ENCODE peak calls at places on chromosome 20, in seven cellular contexts. One of them, this sample, is unnamed.

GRCh38 chr20:47792021-47792618 is 6.8 kb upstream of the SULF2 start:
- DNase-seq in aorta: peak; percentile 84
- DNase-seq in mesenchymal stem cell: peak; percentile 98
- DNase-seq in astrocyte of the spinal cord: peak; percentile 89
- DNase-seq in brain microvascular endothelial cell: peak; percentile 88
- DNase-seq in PC-3: peak; percentile 98
- DNase-seq in heart right ventricle: peak; percentile 85
- DNase-seq in this sample: peak; percentile 98

GRCh38 chr20:61439251-61439650 is 187.2 kb downstream of the CDH4 start:
- DNase-seq in aorta: no peak
- DNase-seq in mesenchymal stem cell: no peak
- DNase-seq in astrocyte of the spinal cord: no peak
- DNase-seq in brain microvascular endothelial cell: no peak
- DNase-seq in PC-3: no peak
- DNase-seq in heart right ventricle: no peak
- DNase-seq in this sample: no peak

GRCh38 chr20:45964024-45964423 is 8.0 kb downstream of the ZNF335 start:
- DNase-seq in aorta: peak; percentile 50
- DNase-seq in mesenchymal stem cell: no peak
- DNase-seq in astrocyte of the spinal cord: no peak
- DNase-seq in brain microvascular endothelial cell: no peak
- DNase-seq in PC-3: no peak
- DNase-seq in heart right ventricle: no peak
- DNase-seq in this sample: no peak

GRCh38 chr20:58007947-58008346 is 220.5 kb downstream of the ANKRD60 start:
- DNase-seq in aorta: peak; percentile 30
- DNase-seq in mesenchymal stem cell: no peak
- DNase-seq in astrocyte of the spinal cord: no peak
- DNase-seq in brain microvascular endothelial cell: no peak
- DNase-seq in PC-3: no peak
- DNase-seq in heart right ventricle: no peak
- DNase-seq in this sample: no peak

GRCh38 chr20:9306521-9306920 is 207.9 kb upstream of the LAMP5 start:
- DNase-seq in aorta: no peak
- DNase-seq in mesenchymal stem cell: peak; percentile 90
- DNase-seq in astrocyte of the spinal cord: peak; percentile 66
- DNase-seq in brain microvascular endothelial cell: peak; percentile 40
- DNase-seq in PC-3: peak; percentile 90
- DNase-seq in heart right ventricle: no peak
- DNase-seq in this sample: peak; percentile 94

GRCh38 chr20:47396762-47397476 is 40.4 kb upstream of the ZMYND8 start:
- DNase-seq in aorta: no peak
- DNase-seq in mesenchymal stem cell: peak; percentile 38
- DNase-seq in astrocyte of the spinal cord: no peak
- DNase-seq in brain microvascular endothelial cell: peak; percentile 17
- DNase-seq in PC-3: no peak
- DNase-seq in heart right ventricle: no peak
- DNase-seq in this sample: no peak

GRCh38 chr20:53865905-53866786 is 204.2 kb downstream of the BCAS1 start:
- DNase-seq in aorta: no peak
- DNase-seq in mesenchymal stem cell: peak; percentile 90
- DNase-seq in astrocyte of the spinal cord: peak; percentile 65
- DNase-seq in brain microvascular endothelial cell: peak; percentile 46
- DNase-seq in PC-3: peak; percentile 99
- DNase-seq in heart right ventricle: peak; percentile 32
- DNase-seq in this sample: peak; percentile 69

GRCh38 chr20:36305602-36306556 is at the start of gene DLGAP4:
- DNase-seq in aorta: no peak
- DNase-seq in mesenchymal stem cell: no peak
- DNase-seq in astrocyte of the spinal cord: no peak
- DNase-seq in brain microvascular endothelial cell: no peak
- DNase-seq in PC-3: no peak
- DNase-seq in heart right ventricle: no peak
- DNase-seq in this sample: no peak

DNA sequence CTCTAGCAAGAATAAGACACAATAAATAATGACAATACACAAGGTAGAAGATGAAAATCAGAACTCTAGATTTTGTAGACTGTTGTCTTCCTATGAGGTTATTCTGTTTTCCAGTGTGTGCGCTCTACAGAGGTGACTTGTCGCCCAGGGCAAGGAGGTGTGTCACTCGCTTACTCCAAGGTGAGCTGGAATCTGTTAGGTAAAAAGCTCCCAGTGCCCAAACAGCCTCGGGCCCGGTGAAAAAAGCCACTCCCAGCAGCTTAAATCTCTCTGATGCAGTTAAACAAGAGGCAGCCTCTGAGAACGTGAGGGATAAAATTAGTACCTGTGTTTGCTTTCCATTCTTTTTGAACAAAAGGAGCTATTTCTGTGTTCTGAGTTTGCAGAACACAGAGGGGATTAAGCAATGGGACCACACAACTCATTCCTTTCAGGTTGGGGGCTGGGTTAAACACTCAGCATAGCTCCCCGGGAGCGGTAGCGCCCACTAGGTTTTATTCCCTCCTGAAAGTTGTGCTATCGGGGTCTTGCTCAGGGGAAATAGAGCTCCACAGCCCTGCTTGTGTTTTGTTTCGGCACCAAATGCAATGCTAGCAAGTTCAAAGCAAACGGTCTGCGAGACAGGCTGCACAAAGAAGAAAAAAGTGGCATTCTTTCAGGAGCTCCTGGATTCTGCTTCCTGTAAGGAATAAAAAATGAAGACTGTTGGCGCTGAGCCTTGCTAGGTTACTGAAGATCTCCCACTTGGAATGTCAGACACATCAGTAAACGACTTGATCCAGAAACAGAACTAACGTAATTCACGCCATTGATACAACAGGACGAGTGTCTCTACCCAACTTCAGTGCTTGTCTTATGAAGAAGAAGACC is 181.1 kb downstream of the FOXA2 start:
- DNase-seq in aorta: no peak
- DNase-seq in mesenchymal stem cell: peak; percentile 0
- DNase-seq in astrocyte of the spinal cord: peak; percentile 9
- DNase-seq in brain microvascular endothelial cell: no peak
- DNase-seq in PC-3: peak; percentile 84
- DNase-seq in heart right ventricle: no peak
- DNase-seq in this sample: no peak
- H3K4me3 ChIP-seq in aorta: peak overlapping the region; percentile 68
- H3K4me3 ChIP-seq in mesenchymal stem cell: no peak overlapping the region
- H3K4me3 ChIP-seq in astrocyte of the spinal cord: peak overlapping the region; percentile 26
- H3K4me3 ChIP-seq in brain microvascular endothelial cell: no peak overlapping the region
- H3K4me3 ChIP-seq in PC-3: peak overlapping the region; percentile 68
- H3K4me3 ChIP-seq in heart right ventricle: peak overlapping the region; percentile 47
- H3K4me3 ChIP-seq in this sample: no peak overlapping the region

GRCh38 chr20:44051661-44052000 is 135.4 kb downstream of the JPH2 start:
- DNase-seq in aorta: peak; percentile 49
- DNase-seq in mesenchymal stem cell: no peak
- DNase-seq in astrocyte of the spinal cord: no peak
- DNase-seq in brain microvascular endothelial cell: no peak
- DNase-seq in PC-3: no peak
- DNase-seq in heart right ventricle: no peak
- DNase-seq in this sample: no peak

GRCh38 chr20:44052166-44052565 is 134.8 kb downstream of the JPH2 start:
- DNase-seq in aorta: no peak
- DNase-seq in mesenchymal stem cell: no peak
- DNase-seq in astrocyte of the spinal cord: no peak
- DNase-seq in brain microvascular endothelial cell: no peak
- DNase-seq in PC-3: no peak
- DNase-seq in heart right ventricle: no peak
- DNase-seq in this sample: no peak

GRCh38 chr20:44050327-44050726 is 135.7 kb downstream of the TOX2 start:
- DNase-seq in aorta: no peak
- DNase-seq in mesenchymal stem cell: no peak
- DNase-seq in astrocyte of the spinal cord: no peak
- DNase-seq in brain microvascular endothelial cell: no peak
- DNase-seq in PC-3: no peak
- DNase-seq in heart right ventricle: no peak
- DNase-seq in this sample: no peak

GRCh38 chr20:44053046-44053445 is 133.9 kb downstream of the JPH2 start:
- DNase-seq in aorta: no peak
- DNase-seq in mesenchymal stem cell: no peak
- DNase-seq in astrocyte of the spinal cord: no peak
- DNase-seq in brain microvascular endothelial cell: no peak
- DNase-seq in PC-3: no peak
- DNase-seq in heart right ventricle: no peak
- DNase-seq in this sample: no peak

DNA sequence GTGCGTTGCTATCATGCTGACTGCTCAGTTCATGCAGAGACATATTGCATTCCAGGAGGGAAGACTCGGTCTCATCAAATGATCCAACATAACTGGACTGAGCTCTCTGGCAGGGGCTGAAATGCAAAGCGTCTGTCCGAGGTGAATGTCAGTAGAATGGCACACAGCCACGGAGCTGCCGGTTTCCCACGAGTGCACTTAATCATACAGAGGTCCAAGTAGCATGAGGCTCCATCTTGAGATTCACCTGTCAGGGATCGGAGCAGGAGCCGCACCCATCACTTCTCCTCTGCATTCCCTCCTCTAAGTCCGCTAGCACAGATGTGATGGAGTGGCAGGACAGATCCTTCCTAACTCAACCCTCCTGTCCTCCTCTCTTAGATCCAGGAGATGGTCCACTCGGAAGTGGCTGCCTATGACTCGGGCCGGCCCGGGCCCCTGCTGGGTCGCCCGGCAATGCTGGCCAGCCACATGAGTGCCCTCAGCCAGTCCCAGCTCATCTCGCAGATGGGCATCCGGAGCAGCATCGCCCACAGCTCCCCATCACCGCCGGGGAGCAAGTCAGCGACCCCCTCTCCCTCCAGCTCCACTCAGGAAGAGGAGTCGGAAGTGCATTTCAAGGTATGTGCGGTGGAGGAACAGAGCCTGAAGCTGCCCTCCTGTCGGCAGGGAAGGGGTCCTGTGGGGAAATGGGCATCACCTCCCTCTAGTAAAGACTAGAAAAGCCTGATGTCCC is 135.9 kb downstream of the JPH2 start:
- DNase-seq in aorta: peak; percentile 55
- DNase-seq in mesenchymal stem cell: no peak
- DNase-seq in astrocyte of the spinal cord: no peak
- DNase-seq in brain microvascular endothelial cell: no peak
- DNase-seq in PC-3: no peak
- DNase-seq in heart right ventricle: no peak
- DNase-seq in this sample: no peak
- H3K4me3 ChIP-seq in aorta: no peak overlapping the region
- H3K4me3 ChIP-seq in mesenchymal stem cell: no peak overlapping the region
- H3K4me3 ChIP-seq in astrocyte of the spinal cord: no peak overlapping the region
- H3K4me3 ChIP-seq in brain microvascular endothelial cell: no peak overlapping the region
- H3K4me3 ChIP-seq in PC-3: no peak overlapping the region
- H3K4me3 ChIP-seq in heart right ventricle: no peak overlapping the region
- H3K4me3 ChIP-seq in this sample: no peak overlapping the region

DNA sequence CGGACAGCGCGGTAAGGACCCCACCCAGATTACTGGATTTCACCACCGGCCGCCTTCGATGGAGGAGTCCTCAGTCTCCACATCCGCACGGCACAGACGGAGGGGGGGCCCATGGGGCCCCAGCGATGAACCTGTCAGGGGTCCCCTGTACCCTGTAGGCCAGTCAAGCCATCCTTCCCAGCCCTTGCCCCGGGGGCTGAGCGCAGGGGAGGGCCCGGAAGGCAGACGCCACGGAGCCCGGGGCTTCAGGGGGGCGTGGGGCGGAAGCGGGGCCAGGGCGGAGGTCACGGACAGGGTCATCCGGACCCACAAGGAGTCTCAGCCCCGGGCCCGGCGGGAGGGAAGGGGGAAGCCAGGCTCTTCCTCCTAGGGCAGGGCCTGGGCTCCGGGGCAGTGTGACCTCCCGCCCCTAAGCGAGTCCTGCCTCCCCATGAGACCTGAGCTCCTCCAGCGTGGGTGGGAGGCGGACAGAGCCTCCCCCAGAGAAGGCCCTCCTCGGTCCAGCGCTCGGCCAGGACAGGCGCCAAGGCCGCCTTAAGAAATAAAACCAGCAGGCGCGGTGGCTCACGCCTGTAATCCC is 22.8 kb downstream of the ZBTB46 start:
- DNase-seq in aorta: no peak
- DNase-seq in mesenchymal stem cell: no peak
- DNase-seq in astrocyte of the spinal cord: no peak
- DNase-seq in brain microvascular endothelial cell: no peak
- DNase-seq in PC-3: no peak
- DNase-seq in heart right ventricle: no peak
- DNase-seq in this sample: no peak
- H3K4me3 ChIP-seq in aorta: no peak overlapping the region
- H3K4me3 ChIP-seq in mesenchymal stem cell: no peak overlapping the region
- H3K4me3 ChIP-seq in astrocyte of the spinal cord: no peak overlapping the region
- H3K4me3 ChIP-seq in brain microvascular endothelial cell: no peak overlapping the region
- H3K4me3 ChIP-seq in PC-3: no peak overlapping the region
- H3K4me3 ChIP-seq in heart right ventricle: no peak overlapping the region
- H3K4me3 ChIP-seq in this sample: no peak overlapping the region

GRCh38 chr20:329851-330232 is 4.5 kb downstream of the SOX12 start:
- DNase-seq in aorta: peak; percentile 50
- DNase-seq in mesenchymal stem cell: no peak
- DNase-seq in astrocyte of the spinal cord: no peak
- DNase-seq in brain microvascular endothelial cell: no peak
- DNase-seq in PC-3: no peak
- DNase-seq in heart right ventricle: no peak
- DNase-seq in this sample: no peak

GRCh38 chr20:329325-329695 is 4.0 kb downstream of the SOX12 start:
- DNase-seq in aorta: peak; percentile 57
- DNase-seq in mesenchymal stem cell: no peak
- DNase-seq in astrocyte of the spinal cord: no peak
- DNase-seq in brain microvascular endothelial cell: no peak
- DNase-seq in PC-3: no peak
- DNase-seq in heart right ventricle: no peak
- DNase-seq in this sample: no peak

GRCh38 chr20:327041-327945 is 1.9 kb downstream of the SOX12 start:
- DNase-seq in aorta: peak; percentile 92
- DNase-seq in mesenchymal stem cell: peak; percentile 94
- DNase-seq in astrocyte of the spinal cord: peak; percentile 93
- DNase-seq in brain microvascular endothelial cell: peak; percentile 74
- DNase-seq in PC-3: peak; percentile 94
- DNase-seq in heart right ventricle: peak; percentile 88
- DNase-seq in this sample: peak; percentile 90

GRCh38 chr20:327946-328563 is 2.7 kb downstream of the SOX12 start:
- DNase-seq in aorta: peak; percentile 51
- DNase-seq in mesenchymal stem cell: no peak
- DNase-seq in astrocyte of the spinal cord: no peak
- DNase-seq in brain microvascular endothelial cell: no peak
- DNase-seq in PC-3: no peak
- DNase-seq in heart right ventricle: no peak
- DNase-seq in this sample: peak; percentile 35

DNA sequence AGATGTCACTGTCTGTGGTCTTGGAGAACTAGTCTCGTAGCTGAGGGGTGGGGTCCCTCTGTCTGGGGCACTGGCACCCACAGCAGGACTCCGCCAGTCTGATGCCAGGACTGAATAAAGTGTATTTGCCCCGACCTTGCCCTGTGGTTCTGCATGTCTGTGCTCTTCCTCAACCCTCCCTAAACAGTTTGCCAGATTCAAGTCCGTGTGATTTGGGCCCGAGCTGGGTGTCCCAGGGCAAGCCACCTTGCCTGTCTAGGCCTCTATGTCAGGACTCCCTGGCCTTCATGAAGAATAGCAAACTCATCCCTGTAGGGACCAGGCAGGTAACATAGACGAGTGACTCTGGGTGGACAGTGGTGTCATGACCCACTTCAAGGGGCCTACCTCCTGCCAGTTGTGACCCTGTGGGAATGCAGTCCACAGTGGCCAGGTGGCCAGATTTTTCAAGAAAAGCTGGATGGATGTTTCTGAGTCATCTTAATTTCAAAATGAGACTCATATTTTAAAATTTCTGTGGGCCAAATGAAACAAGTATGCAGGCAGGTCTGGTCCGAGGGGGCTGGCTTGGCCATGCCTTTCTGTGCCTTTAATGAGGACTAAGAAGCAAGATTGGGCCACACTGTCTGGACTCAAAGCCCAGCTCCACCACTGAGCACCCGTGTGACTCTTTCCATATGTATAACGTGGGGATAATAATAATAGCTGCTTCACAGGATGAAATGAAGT is 3.4 kb downstream of the SOX12 start:
- DNase-seq in aorta: peak; percentile 59
- DNase-seq in mesenchymal stem cell: no peak
- DNase-seq in astrocyte of the spinal cord: no peak
- DNase-seq in brain microvascular endothelial cell: no peak
- DNase-seq in PC-3: no peak
- DNase-seq in heart right ventricle: no peak
- DNase-seq in this sample: no peak
- H3K4me3 ChIP-seq in aorta: no peak overlapping the region
- H3K4me3 ChIP-seq in mesenchymal stem cell: no peak overlapping the region
- H3K4me3 ChIP-seq in astrocyte of the spinal cord: peak overlapping the region; percentile 82
- H3K4me3 ChIP-seq in brain microvascular endothelial cell: no peak overlapping the region
- H3K4me3 ChIP-seq in PC-3: no peak overlapping the region
- H3K4me3 ChIP-seq in heart right ventricle: no peak overlapping the region
- H3K4me3 ChIP-seq in this sample: no peak overlapping the region